ENCODE peak calls at places on chromosomes 12 and 14, in ten cellular contexts. O, D, V, E, Z, G, W, N, C and M are unnamed samples.

GRCh38 chr14:96663491-96664067 is 133.6 kb upstream of the VRK1 start:
- DNase-seq in O (no peak), D (no peak), V (no peak), E (no peak), Z (no peak), G (no peak), W (no peak), N (no peak), C (no peak), M (no peak)

GRCh38 chr12:46553911-46554310 is 181.3 kb upstream of the SLC38A2 start:
- DNase-seq in O (no peak), D (no peak), V (no peak), E (no peak), Z (no peak), G (no peak), W (peak), N (no peak), C (no peak), M (no peak)

GRCh38 chr14:89424241-89424640 is 7.2 kb upstream of the FOXN3 start:
- DNase-seq in O (no peak), D (no peak), V (no peak), E (no peak), Z (no peak), G (no peak), W (no peak), N (no peak), C (no peak), M (no peak)

GRCh38 chr12:87930033-87930432 is 99.2 kb downstream of the C12orf50 start:
- DNase-seq in O (no peak), D (no peak), V (no peak), E (peak), Z (no peak), G (no peak), W (peak), N (no peak), C (no peak), M (no peak)

GRCh38 chr14:43900173-43900655 is 606.9 kb downstream of the FSCB start:
- DNase-seq in O (no peak), D (no peak), V (no peak), E (no peak), Z (no peak), G (no peak), W (no peak), N (no peak), C (no peak), M (no peak)

GRCh38 chr12:124440841-124441381 is 126.5 kb downstream of the NCOR2 start:
- DNase-seq in O (no peak), D (no peak), V (no peak), E (no peak), Z (no peak), G (no peak), W (no peak), N (no peak), C (no peak), M (no peak)

GRCh38 chr14:76085358-76085757 is 66.4 kb upstream of the GPATCH2L start:
- DNase-seq in O (no peak), D (peak), V (no peak), E (no peak), Z (no peak), G (no peak), W (no peak), N (no peak), C (no peak), M (no peak)

GRCh38 chr14:94136575-94137331 is 7.3 kb upstream of the IFI27L2 start:
- DNase-seq in O (peak), D (peak), V (peak), E (peak), Z (peak), G (peak), W (peak), N (peak), C (peak), M (peak)

GRCh38 chr12:130872179-130873096 is 572 bp downstream of the RAN start:
- DNase-seq in O (peak), D (peak), V (no peak), E (no peak), Z (peak), G (peak), W (no peak), N (peak), C (no peak), M (no peak)

GRCh38 chr12:133233993-133234564 is 1.6 kb downstream of the ANHX start:
- DNase-seq in O (no peak), D (peak), V (no peak), E (no peak), Z (no peak), G (no peak), W (no peak), N (no peak), C (no peak), M (no peak)

GRCh38 chr12:25694072-25694471 is 141.0 kb upstream of the LMNTD1 start:
- DNase-seq in O (peak), D (no peak), V (no peak), E (peak), Z (peak), G (no peak), W (peak), N (no peak), C (peak), M (no peak)

GRCh38 chr14:50319293-50319692 is 7.2 kb downstream of the DMAC2L start:
- DNase-seq in O (no peak), D (no peak), V (no peak), E (no peak), Z (no peak), G (no peak), W (peak), N (no peak), C (no peak), M (no peak)

GRCh38 chr12:132124766-132125425 is 19.2 kb downstream of the DDX51 start:
- DNase-seq in O (no peak), D (no peak), V (no peak), E (no peak), Z (no peak), G (no peak), W (no peak), N (no peak), C (no peak), M (peak)

GRCh38 chr12:5808956-5809355 is 136.1 kb downstream of the ANO2 start:
- DNase-seq in O (no peak), D (no peak), V (no peak), E (peak), Z (no peak), G (no peak), W (peak), N (no peak), C (peak), M (no peak)

GRCh38 chr12:24853588-24853987 is 95.3 kb downstream of the BCAT1 start:
- DNase-seq in O (no peak), D (no peak), V (no peak), E (no peak), Z (no peak), G (no peak), W (peak), N (no peak), C (no peak), M (no peak)

GRCh38 chr14:71175491-71175890 is 268.2 kb downstream of the PCNX1 start:
- DNase-seq in O (no peak), D (no peak), V (no peak), E (no peak), Z (no peak), G (no peak), W (no peak), N (no peak), C (no peak), M (no peak)

GRCh38 chr12:110937104-110937641 is 16.8 kb upstream of the MYL2 start:
- DNase-seq in O (peak), D (peak), V (peak), E (no peak), Z (peak), G (peak), W (peak), N (peak), C (peak), M (peak)

GRCh38 chr12:70543444-70543843 is 93.8 kb downstream of the PTPRB start:
- DNase-seq in O (no peak), D (no peak), V (no peak), E (peak), Z (no peak), G (no peak), W (peak), N (no peak), C (peak), M (no peak)

GRCh38 chr12:93879476-93880376 is 202.6 kb downstream of the CRADD start:
- DNase-seq in O (no peak), D (no peak), V (no peak), E (peak), Z (no peak), G (no peak), W (peak), N (no peak), C (peak), M (no peak)

GRCh38 chr12:91142184-91142583 is 30.9 kb upstream of the LUM start:
- DNase-seq in O (no peak), D (no peak), V (no peak), E (peak), Z (no peak), G (no peak), W (peak), N (no peak), C (no peak), M (no peak)

GRCh38 chr14:55245657-55246268 is 25.5 kb upstream of the FBXO34 start:
- DNase-seq in O (no peak), D (peak), V (peak), E (no peak), Z (no peak), G (no peak), W (peak), N (no peak), C (no peak), M (peak)

GRCh38 chr14:58107947-58108552 is 44.0 kb downstream of the ARMH4 start:
- DNase-seq in O (no peak), D (peak), V (peak), E (peak), Z (peak), G (no peak), W (peak), N (no peak), C (peak), M (peak)

GRCh38 chr12:63047146-63047545 is 103.9 kb downstream of the AVPR1A start:
- DNase-seq in O (no peak), D (no peak), V (no peak), E (no peak), Z (no peak), G (no peak), W (no peak), N (no peak), C (no peak), M (no peak)

GRCh38 chr14:71554959-71555612 is 377.1 kb upstream of the RGS6 start:
- DNase-seq in O (no peak), D (no peak), V (peak), E (no peak), Z (no peak), G (no peak), W (no peak), N (no peak), C (no peak), M (no peak)

GRCh38 chr14:30564235-30564867 is 5.4 kb downstream of the G2E3 start:
- DNase-seq in O (no peak), D (no peak), V (no peak), E (no peak), Z (no peak), G (no peak), W (no peak), N (no peak), C (no peak), M (no peak)

GRCh38 chr12:104958946-104959841 is 1.1 kb upstream of the SLC41A2 start:
- DNase-seq in O (no peak), D (no peak), V (no peak), E (no peak), Z (no peak), G (no peak), W (peak), N (peak), C (no peak), M (no peak)

GRCh38 chr14:55532645-55533309 is 47.2 kb upstream of the KTN1 start:
- DNase-seq in O (no peak), D (peak), V (no peak), E (no peak), Z (no peak), G (no peak), W (no peak), N (no peak), C (no peak), M (no peak)

GRCh38 chr14:95286649-95287048 is 33.1 kb downstream of the CLMN start:
- DNase-seq in O (no peak), D (no peak), V (no peak), E (no peak), Z (no peak), G (no peak), W (no peak), N (no peak), C (no peak), M (peak)

GRCh38 chr12:49138999-49139398 is 7.8 kb upstream of the TUBA1B start:
- DNase-seq in O (no peak), D (no peak), V (no peak), E (no peak), Z (no peak), G (no peak), W (no peak), N (no peak), C (no peak), M (no peak)
- H3K4me3 ChIP-seq in O (no peak), D (no peak), V (no peak), E (no peak), Z (no peak), G (no peak), W (no peak), N (no peak), C (no peak), M (no peak)

GRCh38 chr12:53998900-53999236 is 1.1 kb upstream of the HOXC9 start:
- DNase-seq in O (no peak), D (no peak), V (no peak), E (no peak), Z (no peak), G (no peak), W (no peak), N (no peak), C (no peak), M (no peak)
- H3K4me3 ChIP-seq in O (no peak), D (no peak), V (no peak), E (no peak), Z (peak), G (no peak), W (no peak), N (no peak), C (peak), M (no peak)

GRCh38 chr12:30885321-30885720 is 41.2 kb upstream of the TSPAN11 start:
- DNase-seq in O (no peak), D (no peak), V (no peak), E (no peak), Z (no peak), G (no peak), W (no peak), N (no peak), C (no peak), M (no peak)
- H3K4me3 ChIP-seq in O (no peak), D (no peak), V (no peak), E (no peak), Z (no peak), G (no peak), W (no peak), N (no peak), C (no peak), M (no peak)

GRCh38 chr14:99271288-99271941 is 582 bp downstream of the BCL11B start:
- DNase-seq in O (no peak), D (peak), V (no peak), E (no peak), Z (no peak), G (no peak), W (no peak), N (no peak), C (no peak), M (no peak)

GRCh38 chr14:99273025-99273723 is 1.2 kb upstream of the BCL11B start:
- DNase-seq in O (no peak), D (peak), V (peak), E (no peak), Z (no peak), G (no peak), W (no peak), N (no peak), C (no peak), M (no peak)

GRCh38 chr14:99271951-99272668 is at the start of gene BCL11B:
- DNase-seq in O (peak), D (peak), V (peak), E (peak), Z (peak), G (peak), W (peak), N (peak), C (peak), M (peak)

GRCh38 chr14:99273724-99274345 is 1.8 kb upstream of the BCL11B start:
- DNase-seq in O (no peak), D (peak), V (peak), E (no peak), Z (no peak), G (no peak), W (no peak), N (no peak), C (no peak), M (no peak)

GRCh38 chr14:99272669-99273024 is 650 bp upstream of the BCL11B start:
- DNase-seq in O (no peak), D (no peak), V (no peak), E (no peak), Z (no peak), G (no peak), W (no peak), N (no peak), C (no peak), M (no peak)
- H3K4me3 ChIP-seq in O (peak), D (peak), V (peak), E (peak), Z (peak), G (peak), W (no peak), N (peak), C (peak), M (peak)

DNA sequence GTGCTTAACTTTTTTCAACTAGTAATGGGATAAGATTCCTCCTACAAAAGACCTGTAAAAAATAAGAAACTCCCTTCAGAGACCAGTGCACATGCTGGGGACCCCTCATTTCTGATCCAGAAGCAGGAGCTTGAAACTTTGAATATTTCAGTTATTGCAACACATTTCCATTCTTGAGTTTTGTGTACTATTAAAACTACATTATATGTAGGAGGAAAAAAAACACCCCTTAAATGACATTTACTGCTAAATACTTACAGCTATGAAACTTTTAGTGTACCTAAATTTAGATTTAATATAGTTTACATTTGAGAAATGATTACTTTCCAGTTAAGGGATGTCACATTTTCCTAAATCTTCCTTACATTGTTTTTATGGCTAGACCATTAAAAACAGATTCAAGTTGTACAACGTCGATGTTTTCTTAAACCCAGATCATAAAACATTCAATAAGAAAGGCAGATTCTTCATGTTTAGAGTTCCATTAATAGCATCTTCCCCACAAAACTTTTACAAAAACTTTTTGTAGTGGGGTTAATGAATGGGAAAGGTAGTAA is 4.1 kb downstream of the LRIG3 start:
- DNase-seq in O (no peak), D (no peak), V (no peak), E (no peak), Z (no peak), G (no peak), W (no peak), N (no peak), C (no peak), M (no peak)
- H3K4me3 ChIP-seq in O (no peak), D (no peak), V (no peak), E (no peak), Z (peak), G (peak), W (no peak), N (no peak), C (peak), M (no peak)

DNA sequence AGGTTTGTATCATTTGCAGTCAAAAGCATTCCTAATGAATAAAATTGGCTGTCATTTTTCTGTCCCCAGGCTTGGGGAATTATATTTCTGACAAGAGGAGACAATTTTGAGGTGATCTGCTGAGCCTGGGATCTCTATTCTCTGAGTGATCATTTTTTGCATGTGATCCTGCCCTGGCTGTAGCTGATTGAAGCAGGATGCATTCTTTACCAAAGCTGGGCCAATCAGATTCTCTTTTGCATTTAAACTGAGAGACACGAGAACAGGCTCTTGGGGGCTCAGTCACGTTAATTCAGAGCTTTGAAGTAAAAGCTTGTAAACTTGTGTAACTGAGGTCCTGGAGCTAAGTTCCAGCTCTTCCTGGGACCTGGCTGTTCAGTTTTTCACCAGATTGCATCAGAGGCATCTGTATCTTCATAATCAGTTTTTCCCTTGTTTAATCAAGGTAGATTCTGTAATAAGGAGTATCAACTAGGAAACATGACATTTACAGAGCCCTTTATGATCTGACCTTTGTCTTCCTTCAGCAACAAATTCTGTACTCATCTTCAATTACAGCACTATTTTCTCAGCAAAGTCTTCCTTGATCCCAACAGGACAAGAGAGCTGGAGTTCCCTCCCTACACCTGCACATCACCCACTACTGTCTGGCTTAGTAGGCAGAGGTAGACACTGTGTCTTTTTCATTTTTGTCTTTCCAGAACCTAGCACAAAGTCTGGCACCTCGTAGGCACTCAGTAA is 35.0 kb upstream of the MANSC4 start:
- DNase-seq in O (no peak), D (no peak), V (no peak), E (peak), Z (no peak), G (no peak), W (peak), N (no peak), C (no peak), M (no peak)
- H3K4me3 ChIP-seq in O (no peak), D (no peak), V (no peak), E (no peak), Z (no peak), G (no peak), W (no peak), N (no peak), C (no peak), M (no peak)

GRCh38 chr14:26286806-26287205 is 311.0 kb downstream of the NOVA1 start:
- DNase-seq in O (no peak), D (no peak), V (no peak), E (no peak), Z (no peak), G (no peak), W (peak), N (no peak), C (no peak), M (no peak)
- H3K4me3 ChIP-seq in O (no peak), D (no peak), V (no peak), E (no peak), Z (no peak), G (no peak), W (no peak), N (no peak), C (no peak), M (no peak)

GRCh38 chr14:100028990-100029677 is 36.1 kb upstream of the EVL start:
- DNase-seq in O (no peak), D (no peak), V (no peak), E (no peak), Z (no peak), G (no peak), W (peak), N (no peak), C (no peak), M (no peak)

GRCh38 chr14:100032749-100033148 is 32.5 kb upstream of the EVL start:
- DNase-seq in O (no peak), D (no peak), V (no peak), E (no peak), Z (no peak), G (no peak), W (no peak), N (no peak), C (no peak), M (no peak)

GRCh38 chr14:100030441-100031153 is 34.6 kb upstream of the EVL start:
- DNase-seq in O (no peak), D (no peak), V (no peak), E (peak), Z (no peak), G (no peak), W (peak), N (no peak), C (no peak), M (no peak)

GRCh38 chr14:100033347-100034052 is 31.7 kb upstream of the EVL start:
- DNase-seq in O (no peak), D (no peak), V (no peak), E (no peak), Z (no peak), G (no peak), W (no peak), N (no peak), C (no peak), M (no peak)

DNA sequence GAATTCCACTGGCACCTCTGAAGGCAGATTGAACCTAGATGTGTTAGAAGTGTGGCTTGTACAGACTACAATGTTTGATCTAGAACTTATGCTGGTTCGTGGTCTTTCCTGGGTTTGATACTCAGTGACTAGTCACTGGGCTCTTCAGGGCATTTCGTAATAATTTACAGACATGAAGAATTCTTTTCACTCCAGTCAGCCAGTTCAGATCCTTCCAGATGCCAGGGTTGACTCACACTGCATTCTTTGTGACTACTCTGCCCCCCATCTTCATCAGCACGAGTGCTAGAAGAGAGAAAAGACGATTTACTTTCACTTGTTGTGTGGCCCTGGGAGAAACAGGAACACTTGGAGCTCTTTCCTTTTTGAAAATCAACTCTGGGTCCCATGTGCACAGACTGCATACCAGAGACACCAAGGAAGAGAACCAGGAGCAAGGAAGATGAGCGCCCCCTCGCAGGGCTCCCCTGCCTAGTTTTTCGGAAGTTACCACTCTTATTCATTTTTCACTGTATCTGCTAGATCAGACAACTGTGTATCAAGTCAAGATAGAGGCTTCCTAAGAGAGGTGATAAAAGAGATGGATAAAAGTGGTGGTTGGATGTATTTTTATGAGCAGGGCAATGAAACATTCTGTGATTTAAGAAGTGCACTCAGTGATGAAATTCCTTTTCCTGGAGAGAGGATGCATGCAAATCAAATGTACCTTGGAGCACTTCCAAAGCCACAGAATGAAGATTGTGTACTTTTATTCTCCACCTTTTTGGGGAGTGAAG is 33.5 kb upstream of the EVL start:
- DNase-seq in O (peak), D (no peak), V (no peak), E (peak), Z (peak), G (no peak), W (peak), N (no peak), C (peak), M (no peak)
- H3K4me3 ChIP-seq in O (peak), D (no peak), V (no peak), E (peak), Z (peak), G (peak), W (peak), N (no peak), C (peak), M (no peak)